ENCODE peak calls at places on chromosome 5, in eight cellular contexts. K is stomach, Q is sigmoid colon, M is IMR-90, T is GM12878, H is uterus, R is body of pancreas, U is endothelial cell of umbilical vein. C is an unnamed sample.

GRCh38 chr5:108418172-108418571 is 36.3 kb upstream of the FBXL17 start:
- DNase-seq in K (no peak), Q (peak; percentile 56), M (no peak), T (no peak), H (no peak), R (no peak), U (no peak), C (peak; percentile 81)

GRCh38 chr5:107916731-107917725 is 246.3 kb upstream of the EFNA5 start:
- DNase-seq in K (no peak), Q (no peak), M (no peak), T (no peak), H (no peak), R (no peak), U (no peak), C (no peak)

GRCh38 chr5:79011219-79011836 is 26.2 kb upstream of the ARSB start:
- DNase-seq in K (no peak), Q (no peak), M (peak; percentile 90), T (no peak), H (no peak), R (no peak), U (no peak), C (no peak)

GRCh38 chr5:96214442-96215197 is 218.4 kb downstream of the PCSK1 start:
- DNase-seq in K (no peak), Q (no peak), M (peak; percentile 63), T (no peak), H (no peak), R (no peak), U (no peak), C (no peak)

GRCh38 chr5:113489299-113489698 is 1.0 kb upstream of the MCC start:
- DNase-seq in K (no peak), Q (no peak), M (peak; percentile 99), T (no peak), H (no peak), R (no peak), U (peak; percentile 36), C (peak; percentile 19)

GRCh38 chr5:127987354-127988148 is 96.0 kb upstream of the SLC12A2 start:
- DNase-seq in K (no peak), Q (no peak), M (peak; percentile 3), T (no peak), H (no peak), R (no peak), U (no peak), C (no peak)

GRCh38 chr5:130471-131175 is 38.7 kb downstream of the PLEKHG4B start:
- DNase-seq in K (no peak), Q (no peak), M (peak; percentile 72), T (no peak), H (no peak), R (no peak), U (no peak), C (no peak)

GRCh38 chr5:17132444-17133083 is 84.9 kb upstream of the BASP1 start:
- DNase-seq in K (no peak), Q (no peak), M (peak; percentile 63), T (no peak), H (no peak), R (no peak), U (peak; percentile 67), C (no peak)

GRCh38 chr5:89283758-89284493 is 400.9 kb upstream of the MEF2C start:
- DNase-seq in K (no peak), Q (no peak), M (no peak), T (no peak), H (no peak), R (no peak), U (no peak), C (no peak)

GRCh38 chr5:816176-816575 is 31.6 kb upstream of the ZDHHC11B start:
- DNase-seq in K (no peak), Q (no peak), M (no peak), T (no peak), H (no peak), R (no peak), U (no peak), C (no peak)

GRCh38 chr5:523658-524441 is 399 bp downstream of the SLC9A3 start:
- DNase-seq in K (no peak), Q (no peak), M (no peak), T (no peak), H (no peak), R (no peak), U (no peak), C (no peak)

GRCh38 chr5:166267907-166268306 is 2023.5 kb upstream of the WWC1 start:
- DNase-seq in K (no peak), Q (no peak), M (no peak), T (no peak), H (no peak), R (no peak), U (no peak), C (no peak)

GRCh38 chr5:89204766-89205165 is 321.8 kb upstream of the MEF2C start:
- DNase-seq in K (no peak), Q (no peak), M (no peak), T (no peak), H (no peak), R (no peak), U (no peak), C (no peak)

GRCh38 chr5:96048763-96049162 is 87.1 kb upstream of the ELL2 start:
- DNase-seq in K (peak; percentile 42), Q (no peak), M (no peak), T (no peak), H (no peak), R (peak; percentile 43), U (no peak), C (no peak)

GRCh38 chr5:179375966-179376365 is 30.7 kb upstream of the ADAMTS2 start:
- DNase-seq in K (no peak), Q (peak; percentile 28), M (no peak), T (no peak), H (no peak), R (no peak), U (no peak), C (no peak)

GRCh38 chr5:73135429-73136276 is 15.3 kb downstream of the TMEM171 start:
- DNase-seq in K (no peak), Q (no peak), M (peak; percentile 42), T (no peak), H (no peak), R (no peak), U (peak; percentile 16), C (no peak)

GRCh38 chr5:174610968-174611367 is 113.4 kb upstream of the MSX2 start:
- DNase-seq in K (peak; percentile 43), Q (no peak), M (peak; percentile 75), T (no peak), H (no peak), R (peak; percentile 14), U (no peak), C (peak; percentile 72)

GRCh38 chr5:61755726-61756125 is 423.7 kb downstream of the ZSWIM6 start:
- DNase-seq in K (no peak), Q (no peak), M (no peak), T (no peak), H (no peak), R (no peak), U (no peak), C (no peak)

GRCh38 chr5:54844905-54845566 is 140.4 kb downstream of the ESM1 start:
- DNase-seq in K (no peak), Q (no peak), M (peak; percentile 79), T (peak; percentile 4), H (no peak), R (no peak), U (peak; percentile 65), C (no peak)

GRCh38 chr5:159855476-159856157 is 60.7 kb upstream of the ADRA1B start:
- DNase-seq in K (no peak), Q (peak; percentile 82), M (peak; percentile 15), T (no peak), H (peak; percentile 81), R (no peak), U (no peak), C (peak; percentile 57)

GRCh38 chr5:17046320-17046719 is 110.2 kb upstream of the MYO10 start:
- DNase-seq in K (no peak), Q (no peak), M (no peak), T (no peak), H (no peak), R (no peak), U (no peak), C (no peak)

GRCh38 chr5:165497707-165498106 is 1992.3 kb downstream of the MAT2B start:
- DNase-seq in K (no peak), Q (no peak), M (peak; percentile 3), T (no peak), H (no peak), R (no peak), U (peak; percentile 2), C (no peak)

GRCh38 chr5:122775713-122776084 is 819 bp downstream of the SNX2 start:
- DNase-seq in K (no peak), Q (no peak), M (no peak), T (no peak), H (no peak), R (no peak), U (peak; percentile 63), C (no peak)

GRCh38 chr5:3214396-3214795 is 381.2 kb upstream of the IRX1 start:
- DNase-seq in K (peak; percentile 8), Q (no peak), M (no peak), T (no peak), H (no peak), R (no peak), U (no peak), C (no peak)

GRCh38 chr5:68217476-68217984 is 2.0 kb downstream of the PIK3R1 start:
- DNase-seq in K (no peak), Q (no peak), M (peak; percentile 11), T (no peak), H (no peak), R (no peak), U (no peak), C (no peak)

GRCh38 chr5:64166201-64166959 is 737 bp downstream of the RNF180 start:
- DNase-seq in K (no peak), Q (peak; percentile 62), M (no peak), T (no peak), H (peak; percentile 28), R (no peak), U (peak; percentile 29), C (no peak)

GRCh38 chr5:76893294-76893693 is 43.5 kb downstream of the S100Z start:
- DNase-seq in K (no peak), Q (no peak), M (no peak), T (no peak), H (no peak), R (no peak), U (no peak), C (no peak)

GRCh38 chr5:119353686-119354366 is 2.0 kb upstream of the TNFAIP8 start:
- DNase-seq in K (no peak), Q (no peak), M (no peak), T (peak; percentile 72), H (no peak), R (no peak), U (no peak), C (no peak)
- TF ChIP-seq POLR2A in K (no peak), Q (no peak), M (no peak), T (peak; percentile 69), H (no peak), R (no peak), U (no peak), C (no peak)

GRCh38 chr5:132214491-132214890 is 13.2 kb downstream of the P4HA2 start:
- DNase-seq in K (no peak), Q (peak; percentile 60), M (no peak), T (no peak), H (no peak), R (no peak), U (no peak), C (no peak)
- H3K36me3 ChIP-seq in K (peaks cover 68% of the 10 kb centered on the region), Q (peaks cover 14% of the 10 kb centered on the region), M (peaks cover 61% of the 10 kb centered on the region), T (no peaks in the 10 kb centered on the region), H (no peaks in the 10 kb centered on the region), R (peaks cover 11% of the 10 kb centered on the region), U (peaks cover 14% of the 10 kb centered on the region), C (no peaks in the 10 kb centered on the region)

GRCh38 chr5:139577689-139578347 is 16.7 kb downstream of the UBE2D2 start:
- DNase-seq in K (no peak), Q (no peak), M (no peak), T (no peak), H (no peak), R (no peak), U (peak; percentile 35), C (no peak)
- TF ChIP-seq POLR2A in K (no peak), Q (no peak), M (no peak), T (no peak), H (no peak), R (no peak), U (no peak), C (no peak)

GRCh38 chr5:132915681-132916080 is 42.2 kb downstream of the LEAP2 start:
- DNase-seq in K (no peak), Q (no peak), M (peak; percentile 23), T (no peak), H (no peak), R (no peak), U (peak; percentile 15), C (no peak)
- H3K36me3 ChIP-seq in K (peaks cover 86% of the 10 kb centered on the region), Q (peaks cover 5% of the 10 kb centered on the region), M (peaks cover 39% of the 10 kb centered on the region), T (peaks cover 22% of the 10 kb centered on the region), H (no peaks in the 10 kb centered on the region), R (peaks cover 10% of the 10 kb centered on the region), U (no peaks in the 10 kb centered on the region), C (peaks cover 18% of the 10 kb centered on the region)